ENCODE peak calls at places on chromosomes 3 and 15, in four cellular contexts. P is body of pancreas, L is neural crest cell, M is tibial artery. S is an unnamed sample.
A peak's percentile ranks its signal among the peaks of the same experiment; 100 is the strongest.

GRCh38 chr15:64009241-64009640 is 37.0 kb downstream of the DAPK2 start:
- DNase-seq in L (no peak), M (no peak), P (no peak), S (no peak)

GRCh38 chr3:167102071-167102470 is 278.0 kb downstream of the ZBBX start:
- DNase-seq in P (peak; percentile 35), L (no peak), M (no peak), S (no peak)

GRCh38 chr3:100042144-100042543 is 72.2 kb downstream of the FILIP1L start:
- DNase-seq in M (no peak), P (no peak), L (no peak), S (no peak)

GRCh38 chr3:78919021-78919755 is 848.6 kb downstream of the ROBO1 start:
- DNase-seq in M (no peak), P (no peak), L (no peak), S (no peak)

GRCh38 chr15:51004103-51004536 is 90.6 kb downstream of the TNFAIP8L3 start:
- DNase-seq in L (no peak), P (no peak), M (no peak), S (no peak)

GRCh38 chr15:90648137-90649070 is 68.7 kb upstream of the BLM start:
- DNase-seq in M (peak; percentile 92), L (peak; percentile 51), P (peak; percentile 77), S (peak; percentile 61)

GRCh38 chr3:73056365-73057150 is 4.9 kb upstream of the EBLN2 start:
- DNase-seq in M (no peak), P (no peak), L (no peak), S (no peak)

GRCh38 chr3:174242311-174243041 is 616.7 kb upstream of the NAALADL2 start:
- DNase-seq in P (no peak), M (no peak), L (no peak), S (no peak)

GRCh38 chr15:44243146-44243545 is 45.4 kb upstream of the GOLM2 start:
- DNase-seq in P (no peak), L (no peak), M (no peak), S (no peak)

GRCh38 chr15:75843618-75844610 is 667 bp downstream of the UBE2Q2 start:
- DNase-seq in L (peak; percentile 44), M (peak; percentile 51), P (peak; percentile 61), S (peak; percentile 60)

GRCh38 chr15:27549796-27550195 is 549.3 kb downstream of the OCA2 start:
- DNase-seq in L (no peak), P (no peak), M (no peak), S (no peak)

GRCh38 chr3:24227635-24228034 is 267.0 kb downstream of the THRB start:
- DNase-seq in P (no peak), L (no peak), M (no peak), S (no peak)

GRCh38 chr3:63988943-63989342 is 34.4 kb downstream of the PSMD6 start:
- DNase-seq in P (no peak), M (no peak), L (no peak), S (no peak)

GRCh38 chr3:57164606-57165573 is at the start of gene IL17RD:
- DNase-seq in L (peak; percentile 82), P (peak; percentile 88), M (peak; percentile 70), S (peak; percentile 96)

GRCh38 chr3:150922611-150923010 is 17.4 kb upstream of the MINDY4B start:
- DNase-seq in M (no peak), L (no peak), P (peak; percentile 17), S (peak; percentile 36)

GRCh38 chr15:25133804-25134203 is 179.0 kb downstream of the SNRPN start:
- DNase-seq in L (no peak), M (no peak), P (no peak), S (no peak)

GRCh38 chr3:132874701-132875100 is 152.5 kb upstream of the NPHP3 start:
- DNase-seq in L (no peak), P (no peak), M (no peak), S (no peak)

GRCh38 chr3:123586131-123586530 is 1.3 kb upstream of the HACD2 start:
- DNase-seq in P (peak; percentile 54), L (peak; percentile 23), M (no peak), S (peak; percentile 45)

GRCh38 chr15:25690673-25691543 is 172.2 kb downstream of the ATP10A start:
- DNase-seq in L (no peak), P (no peak), M (peak; percentile 33), S (no peak)

GRCh38 chr3:4996223-4996765 is 17.1 kb downstream of the BHLHE40 start:
- DNase-seq in L (no peak), P (no peak), M (no peak), S (no peak)

GRCh38 chr15:41558400-41559238 is at the start of gene TYRO3:
- DNase-seq in P (peak; percentile 72), L (peak; percentile 48), M (peak; percentile 56), S (peak; percentile 81)

GRCh38 chr15:86555939-86556725 is 476.5 kb downstream of the AGBL1 start:
- DNase-seq in P (no peak), L (no peak), M (no peak), S (no peak)

GRCh38 chr3:128011140-128011539 is 41.1 kb upstream of the SEC61A1 start:
- DNase-seq in P (peak; percentile 83), L (peak; percentile 48), M (no peak), S (peak; percentile 78)

GRCh38 chr3:156445117-156445968 is 109.6 kb downstream of the SSR3 start:
- DNase-seq in L (no peak), P (no peak), M (no peak), S (no peak)

GRCh38 chr15:52698514-52698913 is 19.3 kb upstream of the ATOSA start:
- DNase-seq in P (no peak), L (no peak), M (no peak), S (no peak)

GRCh38 chr3:72487946-72488735 is 360.1 kb downstream of the SHQ1 start:
- DNase-seq in P (no peak), L (no peak), M (no peak), S (no peak)

GRCh38 chr15:73757571-73757970 is 4.4 kb upstream of the INSYN1 start:
- DNase-seq in L (no peak), P (no peak), M (no peak), S (no peak)

GRCh38 chr3:170689218-170689874 is 103.5 kb upstream of the SLC7A14 start:
- DNase-seq in L (no peak), M (no peak), P (no peak), S (no peak)

GRCh38 chr3:38438421-38438820 is 15.3 kb upstream of the ACVR2B start:
- DNase-seq in M (peak; percentile 41), P (peak; percentile 12), L (no peak), S (no peak)

GRCh38 chr3:72482589-72483249 is 365.5 kb downstream of the SHQ1 start:
- DNase-seq in L (no peak), P (peak; percentile 85), M (peak; percentile 72), S (no peak)

DNA sequence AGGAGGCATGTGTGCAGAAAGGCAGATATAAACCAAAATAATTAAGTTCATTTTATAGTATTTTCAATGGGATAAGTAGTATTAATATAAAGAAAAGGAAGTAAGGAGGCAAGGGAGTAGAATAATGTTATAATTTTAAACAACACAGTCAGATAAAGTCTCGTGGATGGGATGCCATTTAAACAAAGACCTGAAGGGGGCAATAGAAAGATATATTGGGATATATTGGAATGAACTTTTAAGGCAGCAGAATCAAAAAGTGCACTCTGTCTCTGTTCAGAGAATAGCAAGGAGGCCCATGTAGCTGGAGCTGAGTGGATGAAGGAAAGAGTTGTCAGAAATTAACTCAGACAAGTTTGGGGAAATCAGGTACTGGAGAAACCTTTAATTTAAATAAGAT is 158.7 kb downstream of the CGGBP1 start:
- DNase-seq in L (no peak), M (no peak), P (no peak), S (no peak)
- TF ChIP-seq CTCF in L (peak; percentile 27), M (peak; percentile 16), P (peak; percentile 9), S (peak; percentile 33)

GRCh38 chr3:98263944-98264343 is at the start of gene OR5H6:
- DNase-seq in P (no peak), L (no peak), M (no peak), S (no peak)

GRCh38 chr3:98259707-98260106 is 4.3 kb upstream of the OR5H6 start:
- DNase-seq in P (no peak), L (no peak), M (no peak), S (no peak)
- TF ChIP-seq CTCF in P (no peak), L (peak; percentile 19), M (no peak), S (no peak)

GRCh38 chr3:121542924-121543323 is 2.9 kb downstream of the POLQ start:
- DNase-seq in P (no peak), L (no peak), M (no peak), S (no peak)
- TF ChIP-seq CTCF in P (no peak), L (no peak), M (no peak), S (no peak)

GRCh38 chr3:182570934-182571594 is 222.2 kb upstream of the ATP11B start:
- DNase-seq in P (no peak), L (no peak), M (no peak), S (no peak)
- TF ChIP-seq CTCF in P (no peak), L (no peak), M (no peak), S (no peak)

DNA sequence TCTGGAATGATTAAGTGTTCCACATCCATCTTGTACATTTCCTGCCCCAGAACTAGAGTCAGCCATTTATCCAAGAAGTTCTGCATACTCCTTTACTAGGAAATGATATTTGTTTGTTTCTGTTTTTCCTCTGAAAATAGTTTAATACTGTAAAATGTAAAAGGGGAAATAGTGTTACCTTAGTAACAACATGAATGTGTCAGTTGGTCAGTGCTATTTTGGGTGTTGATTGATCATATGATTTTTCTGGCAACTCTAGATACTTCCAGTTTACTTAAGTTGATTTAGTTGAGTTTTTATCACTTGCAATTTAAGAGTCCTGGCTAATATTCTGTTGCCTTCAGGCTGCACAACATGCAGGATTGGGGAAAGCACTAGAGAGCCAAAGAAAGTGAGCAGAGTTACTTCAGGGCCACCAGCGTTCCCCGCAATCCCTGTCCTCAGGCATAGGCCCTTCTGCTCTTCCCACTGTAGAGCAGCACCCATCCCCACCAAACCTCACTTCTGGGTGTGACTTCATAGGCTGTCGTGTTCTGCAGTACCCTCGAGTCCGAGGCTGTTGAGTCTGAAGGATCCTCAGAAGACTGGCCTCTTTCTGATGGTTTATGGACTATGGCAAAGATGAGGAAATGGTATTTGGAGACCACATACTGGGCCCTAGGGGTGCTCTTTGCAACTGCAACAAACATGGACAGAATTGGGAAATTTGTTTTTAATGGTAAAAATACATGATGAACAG is 69.0 kb downstream of the CHD2 start:
- DNase-seq in P (no peak), L (no peak), M (no peak), S (no peak)
- TF ChIP-seq CTCF in P (peak; percentile 22), L (peak; percentile 41), M (no peak), S (no peak)